ENCODE peak calls at places on chromosomes 16 and 17, in four cellular contexts. S is CD8-positive, alpha-beta T cell; V is heart left ventricle; Y is neural progenitor cell. H is an unnamed sample.

GRCh38 chr17:2853722-2854580 is 57.7 kb downstream of the RAP1GAP2 start:
- DNase-seq in S (peak), V (peak), Y (peak), H (peak)

GRCh38 chr16:884232-884631 is 83.7 kb upstream of the GNG13 start:
- DNase-seq in S (no peak), V (no peak), Y (no peak), H (no peak)

GRCh38 chr17:50352072-50352692 is 6.3 kb downstream of the XYLT2 start:
- DNase-seq in S (no peak), V (no peak), Y (no peak), H (peak)

GRCh38 chr16:58236831-58237230 is 38.9 kb upstream of the CSNK2A2 start:
- DNase-seq in S (no peak), V (no peak), Y (peak), H (no peak)

GRCh38 chr16:83899272-83899897 is 470 bp downstream of the MLYCD start:
- DNase-seq in S (peak), V (peak), Y (peak), H (peak)

GRCh38 chr17:29357821-29358232 is 32.3 kb upstream of the TAOK1 start:
- DNase-seq in S (no peak), V (no peak), Y (no peak), H (no peak)

GRCh38 chr17:46181940-46182339 is 11.3 kb downstream of the KANSL1 start:
- DNase-seq in S (no peak), V (no peak), Y (no peak), H (no peak)

GRCh38 chr16:11390573-11391495 is 45.6 kb downstream of the RMI2 start:
- DNase-seq in S (no peak), V (no peak), Y (peak), H (no peak)

GRCh38 chr16:57476546-57477410 is 9.5 kb downstream of the DOK4 start:
- DNase-seq in S (no peak), V (no peak), Y (no peak), H (no peak)

GRCh38 chr17:51275381-51275780 is 15.0 kb downstream of the UTP18 start:
- DNase-seq in S (no peak), V (no peak), Y (no peak), H (no peak)

GRCh38 chr16:70740919-70741778 is 55.3 kb upstream of the MTSS2 start:
- DNase-seq in S (peak), V (no peak), Y (no peak), H (no peak)

GRCh38 chr16:21156767-21157467 is 1.6 kb upstream of the LDAF1 start:
- DNase-seq in S (no peak), V (peak), Y (peak), H (peak)

GRCh38 chr16:81532491-81533174 is 88.0 kb downstream of the CMIP start:
- DNase-seq in S (no peak), V (no peak), Y (no peak), H (no peak)

GRCh38 chr16:177394-177822 is 928 bp downstream of the HBA1 start:
- DNase-seq in S (no peak), V (no peak), Y (peak), H (no peak)

GRCh38 chr16:14172200-14172805 is 101.2 kb downstream of the MRTFB start:
- DNase-seq in S (no peak), V (no peak), Y (no peak), H (no peak)

GRCh38 chr16:29714396-29714795 is 31.4 kb downstream of the C16orf54 start:
- DNase-seq in S (no peak), V (no peak), Y (no peak), H (no peak)

GRCh38 chr16:59684911-59685310 is 950.8 kb upstream of the GOT2 start:
- DNase-seq in S (no peak), V (no peak), Y (no peak), H (no peak)

GRCh38 chr16:30609002-30609927 is 924 bp downstream of the ZNF689 start:
- DNase-seq in S (no peak), V (peak), Y (peak), H (no peak)

GRCh38 chr16:19860146-19861030 is 24.3 kb downstream of the GPRC5B start:
- DNase-seq in S (no peak), V (no peak), Y (peak), H (no peak)

GRCh38 chr16:53056528-53056881 is 1.7 kb downstream of the CHD9 start:
- DNase-seq in S (no peak), V (no peak), Y (no peak), H (no peak)

GRCh38 chr17:80761421-80761871 is 216.8 kb downstream of the RPTOR start:
- DNase-seq in S (peak), V (no peak), Y (no peak), H (no peak)

GRCh38 chr16:72612271-72612670 is 435.7 kb downstream of the ZFHX3 start:
- DNase-seq in S (no peak), V (no peak), Y (no peak), H (no peak)

GRCh38 chr16:60091076-60091475 is 1357.0 kb upstream of the GOT2 start:
- DNase-seq in S (no peak), V (no peak), Y (no peak), H (no peak)

GRCh38 chr17:9676742-9677387 is 31.5 kb downstream of the USP43 start:
- DNase-seq in S (no peak), V (no peak), Y (no peak), H (no peak)

GRCh38 chr16:58651965-58652348 is 22.3 kb upstream of the CNOT1 start:
- DNase-seq in S (no peak), V (no peak), Y (no peak), H (no peak)

GRCh38 chr16:4347010-4347409 is 4.1 kb downstream of the PAM16 start:
- DNase-seq in S (no peak), V (no peak), Y (no peak), H (no peak)

GRCh38 chr16:8763899-8764298 is 33.5 kb downstream of the TMEM186 start:
- DNase-seq in S (no peak), V (no peak), Y (peak), H (no peak)

GRCh38 chr17:74949455-74950115 is 13.9 kb downstream of the OTOP3 start:
- DNase-seq in S (no peak), V (no peak), Y (no peak), H (no peak)

GRCh38 chr16:66408181-66409048 is 18.7 kb upstream of the BEAN1 start:
- DNase-seq in S (peak), V (peak), Y (no peak), H (no peak)

GRCh38 chr17:37179893-37180292 is 195.9 kb upstream of the C17orf78 start:
- DNase-seq in S (no peak), V (no peak), Y (no peak), H (no peak)

GRCh38 chr16:89277641-89278341 is 60.3 kb downstream of the ZNF778 start:
- DNase-seq in S (no peak), V (no peak), Y (no peak), H (no peak)

GRCh38 chr16:18932243-18932997 is 6.2 kb upstream of the SMG1 start:
- DNase-seq in S (no peak), V (no peak), Y (peak), H (no peak)

GRCh38 chr17:47253541-47254402 is at the start of gene ITGB3:
- DNase-seq in S (peak), V (peak), Y (peak), H (no peak)

GRCh38 chr17:47254403-47254943 is 846 bp downstream of the ITGB3 start:
- DNase-seq in S (no peak), V (no peak), Y (no peak), H (no peak)

GRCh38 chr17:47252209-47252608 is 1.4 kb upstream of the ITGB3 start:
- DNase-seq in S (no peak), V (no peak), Y (no peak), H (no peak)

GRCh38 chr17:47251421-47251940 is 2.1 kb upstream of the ITGB3 start:
- DNase-seq in S (no peak), V (no peak), Y (no peak), H (no peak)

GRCh38 chr17:47252766-47253512 is 688 bp upstream of the ITGB3 start:
- DNase-seq in S (no peak), V (no peak), Y (no peak), H (no peak)
- H3K4me3 ChIP-seq in S (peak), V (peak), Y (peak), H (peak)

DNA sequence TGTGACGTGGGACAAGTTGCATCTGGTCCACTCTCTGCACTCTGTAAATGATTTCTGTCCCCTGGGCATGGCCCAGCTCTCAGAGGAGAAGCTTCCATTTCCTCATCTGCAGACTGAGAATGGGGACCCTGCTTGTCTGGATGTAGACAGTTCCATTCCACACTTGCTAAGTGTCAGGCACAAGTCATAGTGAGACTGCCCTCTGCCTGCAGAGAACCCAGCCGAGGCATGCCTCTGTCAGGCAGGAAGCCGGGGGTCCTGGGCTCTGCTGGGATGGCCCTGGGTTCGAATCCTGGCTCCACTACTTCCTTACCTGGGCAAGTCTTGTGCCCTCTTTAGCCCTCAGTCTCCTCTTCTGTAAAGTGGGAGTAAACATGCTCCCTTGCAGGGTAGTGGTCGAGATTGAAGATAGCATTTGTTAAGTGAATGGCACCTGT is 4.1 kb downstream of the MAP2K3 start:
- DNase-seq in S (no peak), V (no peak), Y (no peak), H (no peak)
- H3K27ac ChIP-seq in S (peak), V (peak), Y (no peak), H (peak)

DNA sequence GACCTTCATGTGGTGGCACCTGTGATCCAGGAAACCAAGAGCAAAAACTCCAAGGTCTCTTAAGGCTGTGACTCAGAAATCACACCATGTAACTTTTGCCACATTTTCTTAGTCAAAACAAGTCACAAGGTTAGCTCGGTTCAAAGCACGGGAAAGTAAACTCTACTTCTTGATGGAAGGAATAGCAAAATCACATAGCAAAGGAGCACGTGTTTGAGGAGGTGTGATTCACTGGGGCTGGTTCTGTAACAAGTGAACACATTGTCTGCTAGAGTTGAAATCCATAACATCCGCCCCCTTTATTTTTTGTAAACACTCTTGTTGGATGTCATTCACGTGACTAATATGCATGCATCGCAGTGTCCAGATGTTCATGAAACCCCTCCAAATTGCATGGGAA is 415.0 kb upstream of the MAF start:
- DNase-seq in S (no peak), V (no peak), Y (no peak), H (no peak)
- H3K4me3 ChIP-seq in S (no peak), V (no peak), Y (no peak), H (no peak)

GRCh38 chr17:17028878-17029535 is 13.2 kb upstream of the MPRIP start:
- DNase-seq in S (no peak), V (no peak), Y (peak), H (no peak)

GRCh38 chr17:17027442-17028058 is 14.7 kb upstream of the MPRIP start:
- DNase-seq in S (no peak), V (no peak), Y (no peak), H (no peak)

GRCh38 chr17:17029938-17030337 is 12.3 kb upstream of the MPRIP start:
- DNase-seq in S (no peak), V (no peak), Y (peak), H (no peak)

GRCh38 chr17:17026163-17026562 is 16.1 kb upstream of the MPRIP start:
- DNase-seq in S (no peak), V (no peak), Y (no peak), H (no peak)

GRCh38 chr17:17028059-17028877 is 14.0 kb upstream of the MPRIP start:
- DNase-seq in S (no peak), V (peak), Y (peak), H (no peak)
- H3K27ac ChIP-seq in S (no peak), V (no peak), Y (no peak), H (no peak)

GRCh38 chr17:8173871-8174322 is 2.3 kb downstream of the TMEM107 start:
- DNase-seq in S (no peak), V (no peak), Y (peak), H (no peak)
- H3K4me3 ChIP-seq in S (peak), V (peak), Y (peak), H (peak)

GRCh38 chr17:385836-386144 is 33.2 kb upstream of the RPH3AL start:
- DNase-seq in S (no peak), V (no peak), Y (no peak), H (no peak)
- H3K27ac ChIP-seq in S (no peak), V (peak), Y (no peak), H (no peak)

DNA sequence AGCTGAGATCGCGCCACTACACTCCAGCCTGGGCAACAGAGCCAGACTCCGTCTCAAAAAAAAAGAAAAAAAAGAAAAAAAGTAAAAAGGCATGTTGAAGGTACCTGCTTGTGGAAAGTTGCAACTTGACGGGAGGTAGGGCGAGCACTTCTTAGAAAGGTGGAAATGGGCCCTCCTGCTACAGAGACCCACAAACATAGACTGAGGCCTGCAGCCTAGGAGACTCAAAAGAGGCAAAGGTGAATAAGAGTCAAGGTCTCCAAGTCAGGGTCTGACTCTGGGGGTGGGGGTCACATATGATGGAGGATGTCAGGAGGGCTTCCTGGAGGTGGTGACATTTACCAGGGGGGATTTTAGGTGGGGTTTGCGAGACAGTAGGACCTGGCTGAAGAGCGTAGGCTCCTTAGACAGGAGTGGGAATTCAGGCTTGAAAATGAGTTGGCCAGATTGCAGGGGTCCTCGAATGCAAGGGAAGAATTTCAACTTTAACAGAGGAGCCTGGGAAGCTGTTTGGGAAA is 303.0 kb downstream of the SEC14L1 start:
- DNase-seq in S (no peak), V (no peak), Y (no peak), H (no peak)
- H3K4me3 ChIP-seq in S (no peak), V (no peak), Y (no peak), H (no peak)

DNA sequence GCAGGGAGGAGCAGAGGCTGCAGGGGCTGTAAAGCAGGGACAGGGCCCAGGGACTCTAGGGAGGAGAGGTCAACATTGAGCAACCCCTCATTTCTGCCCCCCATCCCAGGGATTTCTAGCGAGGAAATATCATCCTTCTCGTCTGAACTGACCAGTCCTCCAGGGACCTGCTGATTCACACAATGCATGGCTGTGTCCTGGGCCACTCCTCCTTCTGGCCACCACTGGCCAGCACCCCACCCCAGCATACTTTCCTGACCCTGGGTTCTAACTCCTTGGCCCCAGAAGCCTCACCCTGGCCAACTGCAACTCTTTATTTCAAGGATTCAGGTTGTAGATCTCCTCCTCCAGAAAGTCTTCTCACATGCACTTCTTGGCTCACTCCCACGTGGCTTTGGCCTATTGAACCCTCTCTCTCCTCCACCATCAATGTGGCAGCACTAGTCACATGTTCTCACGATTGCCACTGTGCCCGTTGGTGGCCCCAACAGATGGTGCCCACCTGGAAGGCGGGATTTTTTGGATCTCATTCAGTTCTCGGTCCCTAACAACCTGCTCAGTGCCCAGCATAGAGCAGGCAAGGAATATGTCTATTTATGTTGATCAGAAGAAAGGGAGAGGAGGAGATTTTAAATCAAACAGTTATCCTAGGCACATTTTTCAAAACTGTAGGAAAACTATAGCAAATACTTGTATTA is 41.5 kb downstream of the CUEDC1 start:
- DNase-seq in S (no peak), V (no peak), Y (no peak), H (no peak)
- H3K27ac ChIP-seq in S (no peak), V (peak), Y (no peak), H (peak)

GRCh38 chr17:6853764-6854442 is 22.4 kb upstream of the TEKT1 start:
- DNase-seq in S (no peak), V (no peak), Y (peak), H (peak)
- H3K4me3 ChIP-seq in S (no peak), V (no peak), Y (peak), H (peak)

H was measured in dorsolateral prefrontal cortex.